ENCODE peak calls at places on chromosome 2, in five cellular contexts. One of them, this sample, is unnamed.

GRCh38 chr2:65476778-65477177 is 44.4 kb upstream of the SPRED2 start:
- DNase-seq in EL: no peak
- DNase-seq in RKO: no peak
- DNase-seq in anterior cingulate cortex: no peak
- DNase-seq in dorsolateral prefrontal cortex: no peak
- DNase-seq in this sample: no peak

GRCh38 chr2:212939777-212940531 is 211.5 kb downstream of the IKZF2 start:
- DNase-seq in EL: no peak
- DNase-seq in dorsolateral prefrontal cortex: no peak
- DNase-seq in anterior cingulate cortex: no peak
- DNase-seq in RKO: no peak
- DNase-seq in this sample: no peak

GRCh38 chr2:171551836-171552235 is 29.6 kb downstream of the CYBRD1 start:
- DNase-seq in EL: no peak
- DNase-seq in dorsolateral prefrontal cortex: no peak
- DNase-seq in anterior cingulate cortex: no peak
- DNase-seq in RKO: no peak
- DNase-seq in this sample: no peak

GRCh38 chr2:86275962-86276361 is 61.5 kb downstream of the REEP1 start:
- DNase-seq in RKO: no peak
- DNase-seq in anterior cingulate cortex: no peak
- DNase-seq in EL: no peak
- DNase-seq in dorsolateral prefrontal cortex: no peak
- DNase-seq in this sample: no peak

GRCh38 chr2:20596193-20596972 is 54.5 kb downstream of the HS1BP3 start:
- DNase-seq in anterior cingulate cortex: no peak
- DNase-seq in RKO: no peak
- DNase-seq in EL: no peak
- DNase-seq in dorsolateral prefrontal cortex: no peak
- DNase-seq in this sample: no peak

GRCh38 chr2:65300134-65300771 is 72.6 kb downstream of the ACTR2 start:
- DNase-seq in anterior cingulate cortex: peak
- DNase-seq in dorsolateral prefrontal cortex: peak
- DNase-seq in RKO: no peak
- DNase-seq in EL: peak
- DNase-seq in this sample: no peak

GRCh38 chr2:195683174-195683573 is 26.1 kb downstream of the SLC39A10 start:
- DNase-seq in anterior cingulate cortex: no peak
- DNase-seq in EL: peak
- DNase-seq in dorsolateral prefrontal cortex: no peak
- DNase-seq in RKO: no peak
- DNase-seq in this sample: no peak

GRCh38 chr2:19654310-19655090 is 247.3 kb downstream of the TTC32 start:
- DNase-seq in RKO: no peak
- DNase-seq in anterior cingulate cortex: no peak
- DNase-seq in dorsolateral prefrontal cortex: no peak
- DNase-seq in EL: no peak
- DNase-seq in this sample: no peak

GRCh38 chr2:68238955-68239822 is 13.1 kb downstream of the PPP3R1 start:
- DNase-seq in dorsolateral prefrontal cortex: no peak
- DNase-seq in EL: peak
- DNase-seq in RKO: no peak
- DNase-seq in anterior cingulate cortex: no peak
- DNase-seq in this sample: no peak

GRCh38 chr2:171470129-171470528 is 36.1 kb downstream of the DCAF17 start:
- DNase-seq in EL: no peak
- DNase-seq in dorsolateral prefrontal cortex: no peak
- DNase-seq in anterior cingulate cortex: no peak
- DNase-seq in RKO: no peak
- DNase-seq in this sample: no peak

GRCh38 chr2:27638709-27639108 is 9.9 kb downstream of the GPN1 start:
- DNase-seq in EL: peak
- DNase-seq in RKO: no peak
- DNase-seq in anterior cingulate cortex: no peak
- DNase-seq in dorsolateral prefrontal cortex: no peak
- DNase-seq in this sample: no peak

GRCh38 chr2:127080941-127081769 is 25.8 kb downstream of the BIN1 start:
- DNase-seq in EL: no peak
- DNase-seq in dorsolateral prefrontal cortex: peak
- DNase-seq in RKO: no peak
- DNase-seq in anterior cingulate cortex: no peak
- DNase-seq in this sample: no peak

GRCh38 chr2:85788603-85789002 is 34.8 kb downstream of the ATOH8 start:
- DNase-seq in dorsolateral prefrontal cortex: no peak
- DNase-seq in anterior cingulate cortex: no peak
- DNase-seq in EL: no peak
- DNase-seq in RKO: no peak
- DNase-seq in this sample: no peak

GRCh38 chr2:206442516-206442853 is 847 bp upstream of the ADAM23 start:
- DNase-seq in EL: no peak
- DNase-seq in dorsolateral prefrontal cortex: no peak
- DNase-seq in anterior cingulate cortex: no peak
- DNase-seq in RKO: no peak
- DNase-seq in this sample: peak

GRCh38 chr2:29629495-29629894 is 291.9 kb downstream of the ALK start:
- DNase-seq in dorsolateral prefrontal cortex: no peak
- DNase-seq in anterior cingulate cortex: no peak
- DNase-seq in RKO: no peak
- DNase-seq in EL: no peak
- DNase-seq in this sample: no peak

GRCh38 chr2:218448934-218449333 is 30.0 kb downstream of the VIL1 start:
- DNase-seq in dorsolateral prefrontal cortex: no peak
- DNase-seq in RKO: no peak
- DNase-seq in anterior cingulate cortex: no peak
- DNase-seq in EL: peak
- DNase-seq in this sample: no peak

GRCh38 chr2:199979841-199980628 is 24.7 kb downstream of the MAIP1 start:
- DNase-seq in dorsolateral prefrontal cortex: peak
- DNase-seq in EL: peak
- DNase-seq in anterior cingulate cortex: peak
- DNase-seq in RKO: peak
- DNase-seq in this sample: peak

GRCh38 chr2:72159211-72159610 is 11.5 kb upstream of the CYP26B1 start:
- DNase-seq in EL: no peak
- DNase-seq in dorsolateral prefrontal cortex: no peak
- DNase-seq in anterior cingulate cortex: no peak
- DNase-seq in RKO: no peak
- DNase-seq in this sample: no peak

GRCh38 chr2:112150447-112150846 is 12.3 kb downstream of the FBLN7 start:
- DNase-seq in anterior cingulate cortex: no peak
- DNase-seq in RKO: no peak
- DNase-seq in dorsolateral prefrontal cortex: no peak
- DNase-seq in EL: peak
- DNase-seq in this sample: no peak

GRCh38 chr2:13791019-13791418 is 841.5 kb upstream of the LRATD1 start:
- DNase-seq in dorsolateral prefrontal cortex: no peak
- DNase-seq in RKO: no peak
- DNase-seq in anterior cingulate cortex: no peak
- DNase-seq in EL: no peak
- DNase-seq in this sample: no peak

GRCh38 chr2:75483878-75484277 is 76.9 kb downstream of the EVA1A start:
- DNase-seq in EL: no peak
- DNase-seq in anterior cingulate cortex: no peak
- DNase-seq in RKO: no peak
- DNase-seq in dorsolateral prefrontal cortex: no peak
- DNase-seq in this sample: no peak

GRCh38 chr2:75403991-75404428 is 156.7 kb downstream of the EVA1A start:
- DNase-seq in EL: peak
- DNase-seq in RKO: peak
- DNase-seq in dorsolateral prefrontal cortex: no peak
- DNase-seq in anterior cingulate cortex: no peak
- DNase-seq in this sample: no peak

GRCh38 chr2:23381084-23381483 is 3.9 kb upstream of the KLHL29 start:
- DNase-seq in dorsolateral prefrontal cortex: no peak
- DNase-seq in RKO: peak
- DNase-seq in EL: peak
- DNase-seq in anterior cingulate cortex: no peak
- DNase-seq in this sample: no peak

GRCh38 chr2:142991295-142991694 is 113.8 kb downstream of the KYNU start:
- DNase-seq in dorsolateral prefrontal cortex: no peak
- DNase-seq in anterior cingulate cortex: no peak
- DNase-seq in RKO: no peak
- DNase-seq in EL: no peak
- DNase-seq in this sample: no peak

GRCh38 chr2:42164046-42164445 is 5.1 kb upstream of the EML4 start:
- DNase-seq in RKO: no peak
- DNase-seq in dorsolateral prefrontal cortex: no peak
- DNase-seq in EL: no peak
- DNase-seq in anterior cingulate cortex: no peak
- DNase-seq in this sample: no peak

GRCh38 chr2:234735829-234736228 is 216.0 kb upstream of the SH3BP4 start:
- DNase-seq in anterior cingulate cortex: no peak
- DNase-seq in RKO: no peak
- DNase-seq in dorsolateral prefrontal cortex: no peak
- DNase-seq in EL: no peak
- DNase-seq in this sample: no peak

GRCh38 chr2:238560234-238560633 is 133.5 kb downstream of the ASB1 start:
- DNase-seq in RKO: no peak
- DNase-seq in EL: no peak
- DNase-seq in dorsolateral prefrontal cortex: no peak
- DNase-seq in anterior cingulate cortex: no peak
- DNase-seq in this sample: no peak

GRCh38 chr2:176554107-176555048 is 285.1 kb downstream of the MTX2 start:
- DNase-seq in anterior cingulate cortex: no peak
- DNase-seq in EL: peak
- DNase-seq in dorsolateral prefrontal cortex: peak
- DNase-seq in RKO: peak
- DNase-seq in this sample: peak

GRCh38 chr2:120134263-120134662 is 88.9 kb downstream of the TMEM185B start:
- DNase-seq in anterior cingulate cortex: no peak
- DNase-seq in EL: peak
- DNase-seq in RKO: peak
- DNase-seq in dorsolateral prefrontal cortex: no peak
- DNase-seq in this sample: no peak

GRCh38 chr2:84901593-84902120 is 3.8 kb upstream of the TMSB10 start:
- DNase-seq in RKO: no peak
- DNase-seq in anterior cingulate cortex: no peak
- DNase-seq in dorsolateral prefrontal cortex: no peak
- DNase-seq in EL: peak
- DNase-seq in this sample: no peak

GRCh38 chr2:37323770-37324535 is 680 bp downstream of the PRKD3 start:
- DNase-seq in dorsolateral prefrontal cortex: no peak
- DNase-seq in RKO: peak
- DNase-seq in anterior cingulate cortex: no peak
- DNase-seq in EL: peak
- DNase-seq in this sample: no peak

This sample was measured in nucleus accumbens.